ENCODE peak calls at places on chromosomes 3 and 15, in ten cellular contexts. One of them, this sample, is unnamed.

GRCh38 chr3:190696777-190697501 is 165.6 kb downstream of the GMNC start:
- DNase-seq in cardiac muscle cell: peak
- DNase-seq in sigmoid colon: no peak
- DNase-seq in pancreas: no peak
- DNase-seq in AG09309: no peak
- DNase-seq in OCI-LY7: peak
- DNase-seq in endodermal cell: no peak
- DNase-seq in GM10248: no peak
- DNase-seq in neural crest cell: peak
- DNase-seq in brain microvascular endothelial cell: no peak
- DNase-seq in this sample: no peak

GRCh38 chr15:71810256-71811035 is at the start of gene NR2E3:
- DNase-seq in cardiac muscle cell: no peak
- DNase-seq in sigmoid colon: no peak
- DNase-seq in pancreas: no peak
- DNase-seq in AG09309: no peak
- DNase-seq in OCI-LY7: no peak
- DNase-seq in endodermal cell: peak
- DNase-seq in GM10248: peak
- DNase-seq in neural crest cell: no peak
- DNase-seq in brain microvascular endothelial cell: no peak
- DNase-seq in this sample: no peak

GRCh38 chr3:12553921-12554391 is 2.9 kb upstream of the MKRN2 start:
- DNase-seq in cardiac muscle cell: no peak
- DNase-seq in sigmoid colon: no peak
- DNase-seq in pancreas: peak
- DNase-seq in AG09309: no peak
- DNase-seq in OCI-LY7: peak
- DNase-seq in endodermal cell: peak
- DNase-seq in GM10248: no peak
- DNase-seq in neural crest cell: no peak
- DNase-seq in brain microvascular endothelial cell: no peak
- DNase-seq in this sample: peak

GRCh38 chr3:135981701-135982403 is 16.3 kb downstream of the PPP2R3A start:
- DNase-seq in cardiac muscle cell: no peak
- DNase-seq in sigmoid colon: no peak
- DNase-seq in pancreas: no peak
- DNase-seq in AG09309: no peak
- DNase-seq in OCI-LY7: no peak
- DNase-seq in endodermal cell: no peak
- DNase-seq in GM10248: no peak
- DNase-seq in neural crest cell: no peak
- DNase-seq in brain microvascular endothelial cell: no peak
- DNase-seq in this sample: no peak

GRCh38 chr15:99565031-99565280 is 828 bp upstream of the MEF2A start:
- DNase-seq in cardiac muscle cell: no peak
- DNase-seq in sigmoid colon: no peak
- DNase-seq in pancreas: no peak
- DNase-seq in AG09309: no peak
- DNase-seq in OCI-LY7: no peak
- DNase-seq in endodermal cell: peak
- DNase-seq in GM10248: no peak
- DNase-seq in neural crest cell: no peak
- DNase-seq in brain microvascular endothelial cell: no peak
- DNase-seq in this sample: no peak

GRCh38 chr15:85800460-85801123 is 5.9 kb upstream of the KLHL25 start:
- DNase-seq in cardiac muscle cell: no peak
- DNase-seq in sigmoid colon: peak
- DNase-seq in pancreas: peak
- DNase-seq in AG09309: peak
- DNase-seq in OCI-LY7: peak
- DNase-seq in endodermal cell: peak
- DNase-seq in GM10248: no peak
- DNase-seq in neural crest cell: no peak
- DNase-seq in brain microvascular endothelial cell: peak
- DNase-seq in this sample: no peak

GRCh38 chr3:8975081-8976020 is 12.1 kb upstream of the RAD18 start:
- DNase-seq in cardiac muscle cell: no peak
- DNase-seq in sigmoid colon: no peak
- DNase-seq in pancreas: no peak
- DNase-seq in AG09309: no peak
- DNase-seq in OCI-LY7: no peak
- DNase-seq in endodermal cell: no peak
- DNase-seq in GM10248: no peak
- DNase-seq in neural crest cell: no peak
- DNase-seq in brain microvascular endothelial cell: no peak
- DNase-seq in this sample: no peak

GRCh38 chr3:33006081-33006480 is 54.6 kb downstream of the CCR4 start:
- DNase-seq in cardiac muscle cell: peak
- DNase-seq in sigmoid colon: no peak
- DNase-seq in pancreas: no peak
- DNase-seq in AG09309: no peak
- DNase-seq in OCI-LY7: no peak
- DNase-seq in endodermal cell: peak
- DNase-seq in GM10248: no peak
- DNase-seq in neural crest cell: no peak
- DNase-seq in brain microvascular endothelial cell: no peak
- DNase-seq in this sample: peak

GRCh38 chr3:33900809-33901505 is 102.5 kb downstream of the PDCD6IP start:
- DNase-seq in cardiac muscle cell: no peak
- DNase-seq in sigmoid colon: no peak
- DNase-seq in pancreas: no peak
- DNase-seq in AG09309: no peak
- DNase-seq in OCI-LY7: no peak
- DNase-seq in endodermal cell: no peak
- DNase-seq in GM10248: no peak
- DNase-seq in neural crest cell: no peak
- DNase-seq in brain microvascular endothelial cell: no peak
- DNase-seq in this sample: no peak

GRCh38 chr15:66323312-66323928 is 30.1 kb downstream of the DIS3L start:
- DNase-seq in cardiac muscle cell: peak
- DNase-seq in sigmoid colon: peak
- DNase-seq in pancreas: no peak
- DNase-seq in AG09309: no peak
- DNase-seq in OCI-LY7: no peak
- DNase-seq in endodermal cell: no peak
- DNase-seq in GM10248: no peak
- DNase-seq in neural crest cell: no peak
- DNase-seq in brain microvascular endothelial cell: no peak
- DNase-seq in this sample: no peak

GRCh38 chr15:101692799-101693198 is 31.5 kb downstream of the TARS3 start:
- DNase-seq in cardiac muscle cell: no peak
- DNase-seq in sigmoid colon: no peak
- DNase-seq in pancreas: no peak
- DNase-seq in AG09309: no peak
- DNase-seq in OCI-LY7: no peak
- DNase-seq in endodermal cell: no peak
- DNase-seq in GM10248: no peak
- DNase-seq in neural crest cell: no peak
- DNase-seq in brain microvascular endothelial cell: no peak
- DNase-seq in this sample: no peak

GRCh38 chr3:178901204-178901603 is 170.4 kb downstream of the ZMAT3 start:
- DNase-seq in cardiac muscle cell: no peak
- DNase-seq in sigmoid colon: no peak
- DNase-seq in pancreas: no peak
- DNase-seq in AG09309: no peak
- DNase-seq in OCI-LY7: no peak
- DNase-seq in endodermal cell: no peak
- DNase-seq in GM10248: no peak
- DNase-seq in neural crest cell: no peak
- DNase-seq in brain microvascular endothelial cell: no peak
- DNase-seq in this sample: no peak

GRCh38 chr3:32297366-32297765 is 58.9 kb downstream of the CMTM8 start:
- DNase-seq in cardiac muscle cell: no peak
- DNase-seq in sigmoid colon: no peak
- DNase-seq in pancreas: no peak
- DNase-seq in AG09309: no peak
- DNase-seq in OCI-LY7: no peak
- DNase-seq in endodermal cell: no peak
- DNase-seq in GM10248: no peak
- DNase-seq in neural crest cell: no peak
- DNase-seq in brain microvascular endothelial cell: no peak
- DNase-seq in this sample: no peak

GRCh38 chr3:193134895-193135294 is 106.1 kb upstream of the PLAAT1 start:
- DNase-seq in cardiac muscle cell: no peak
- DNase-seq in sigmoid colon: no peak
- DNase-seq in pancreas: no peak
- DNase-seq in AG09309: peak
- DNase-seq in OCI-LY7: no peak
- DNase-seq in endodermal cell: no peak
- DNase-seq in GM10248: no peak
- DNase-seq in neural crest cell: no peak
- DNase-seq in brain microvascular endothelial cell: peak
- DNase-seq in this sample: no peak

GRCh38 chr3:17156864-17157263 is 272.1 kb downstream of the PLCL2 start:
- DNase-seq in cardiac muscle cell: no peak
- DNase-seq in sigmoid colon: no peak
- DNase-seq in pancreas: no peak
- DNase-seq in AG09309: no peak
- DNase-seq in OCI-LY7: no peak
- DNase-seq in endodermal cell: no peak
- DNase-seq in GM10248: no peak
- DNase-seq in neural crest cell: no peak
- DNase-seq in brain microvascular endothelial cell: no peak
- DNase-seq in this sample: no peak

GRCh38 chr3:63774776-63775175 is 44.3 kb upstream of the C3orf49 start:
- DNase-seq in cardiac muscle cell: no peak
- DNase-seq in sigmoid colon: no peak
- DNase-seq in pancreas: no peak
- DNase-seq in AG09309: no peak
- DNase-seq in OCI-LY7: no peak
- DNase-seq in endodermal cell: no peak
- DNase-seq in GM10248: no peak
- DNase-seq in neural crest cell: no peak
- DNase-seq in brain microvascular endothelial cell: no peak
- DNase-seq in this sample: no peak

GRCh38 chr3:115475178-115476041 is 147.9 kb upstream of the GAP43 start:
- DNase-seq in cardiac muscle cell: peak
- DNase-seq in sigmoid colon: no peak
- DNase-seq in pancreas: no peak
- DNase-seq in AG09309: no peak
- DNase-seq in OCI-LY7: no peak
- DNase-seq in endodermal cell: no peak
- DNase-seq in GM10248: no peak
- DNase-seq in neural crest cell: no peak
- DNase-seq in brain microvascular endothelial cell: no peak
- DNase-seq in this sample: no peak

GRCh38 chr3:129432671-129433070 is 4.2 kb upstream of the EFCAB12 start:
- DNase-seq in cardiac muscle cell: no peak
- DNase-seq in sigmoid colon: no peak
- DNase-seq in pancreas: no peak
- DNase-seq in AG09309: no peak
- DNase-seq in OCI-LY7: no peak
- DNase-seq in endodermal cell: no peak
- DNase-seq in GM10248: no peak
- DNase-seq in neural crest cell: no peak
- DNase-seq in brain microvascular endothelial cell: no peak
- DNase-seq in this sample: no peak

GRCh38 chr15:22887157-22887951 is 48.9 kb downstream of the NIPA2 start:
- DNase-seq in cardiac muscle cell: no peak
- DNase-seq in sigmoid colon: no peak
- DNase-seq in pancreas: no peak
- DNase-seq in AG09309: peak
- DNase-seq in OCI-LY7: no peak
- DNase-seq in endodermal cell: no peak
- DNase-seq in GM10248: no peak
- DNase-seq in neural crest cell: no peak
- DNase-seq in brain microvascular endothelial cell: peak
- DNase-seq in this sample: peak

GRCh38 chr3:147157629-147158028 is 248.7 kb downstream of the ZIC4 start:
- DNase-seq in cardiac muscle cell: no peak
- DNase-seq in sigmoid colon: no peak
- DNase-seq in pancreas: no peak
- DNase-seq in AG09309: peak
- DNase-seq in OCI-LY7: no peak
- DNase-seq in endodermal cell: no peak
- DNase-seq in GM10248: no peak
- DNase-seq in neural crest cell: no peak
- DNase-seq in brain microvascular endothelial cell: no peak
- DNase-seq in this sample: no peak

GRCh38 chr15:85689729-85690128 is 105.0 kb downstream of the KLHL25 start:
- DNase-seq in cardiac muscle cell: no peak
- DNase-seq in sigmoid colon: no peak
- DNase-seq in pancreas: no peak
- DNase-seq in AG09309: no peak
- DNase-seq in OCI-LY7: peak
- DNase-seq in endodermal cell: peak
- DNase-seq in GM10248: peak
- DNase-seq in neural crest cell: peak
- DNase-seq in brain microvascular endothelial cell: peak
- DNase-seq in this sample: no peak

GRCh38 chr15:88624156-88624970 is 3.2 kb downstream of the AEN start:
- DNase-seq in cardiac muscle cell: peak
- DNase-seq in sigmoid colon: peak
- DNase-seq in pancreas: peak
- DNase-seq in AG09309: no peak
- DNase-seq in OCI-LY7: peak
- DNase-seq in endodermal cell: no peak
- DNase-seq in GM10248: peak
- DNase-seq in neural crest cell: no peak
- DNase-seq in brain microvascular endothelial cell: no peak
- DNase-seq in this sample: no peak
- TF ChIP-seq CTCF in cardiac muscle cell: peak
- TF ChIP-seq CTCF in sigmoid colon: peak
- TF ChIP-seq CTCF in pancreas: no peak
- TF ChIP-seq CTCF in AG09309: peak
- TF ChIP-seq CTCF in OCI-LY7: peak
- TF ChIP-seq CTCF in endodermal cell: peak
- TF ChIP-seq CTCF in GM10248: peak
- TF ChIP-seq CTCF in neural crest cell: peak
- TF ChIP-seq CTCF in brain microvascular endothelial cell: peak
- TF ChIP-seq CTCF in this sample: peak

GRCh38 chr15:69296606-69297005 is 2.1 kb upstream of the PAQR5 start:
- DNase-seq in cardiac muscle cell: no peak
- DNase-seq in sigmoid colon: no peak
- DNase-seq in pancreas: peak
- DNase-seq in AG09309: no peak
- DNase-seq in OCI-LY7: no peak
- DNase-seq in endodermal cell: no peak
- DNase-seq in GM10248: no peak
- DNase-seq in neural crest cell: no peak
- DNase-seq in brain microvascular endothelial cell: no peak
- DNase-seq in this sample: no peak
- TF ChIP-seq CTCF in cardiac muscle cell: no peak
- TF ChIP-seq CTCF in sigmoid colon: no peak
- TF ChIP-seq CTCF in pancreas: no peak
- TF ChIP-seq CTCF in AG09309: no peak
- TF ChIP-seq CTCF in OCI-LY7: no peak
- TF ChIP-seq CTCF in endodermal cell: no peak
- TF ChIP-seq CTCF in GM10248: no peak
- TF ChIP-seq CTCF in neural crest cell: no peak
- TF ChIP-seq CTCF in brain microvascular endothelial cell: no peak
- TF ChIP-seq CTCF in this sample: no peak

GRCh38 chr3:127822836-127823589 is 698 bp upstream of the MGLL start:
- DNase-seq in cardiac muscle cell: peak
- DNase-seq in sigmoid colon: peak
- DNase-seq in pancreas: peak
- DNase-seq in AG09309: no peak
- DNase-seq in OCI-LY7: no peak
- DNase-seq in endodermal cell: peak
- DNase-seq in GM10248: peak
- DNase-seq in neural crest cell: no peak
- DNase-seq in brain microvascular endothelial cell: no peak
- DNase-seq in this sample: peak
- TF ChIP-seq CTCF in cardiac muscle cell: no peak
- TF ChIP-seq CTCF in sigmoid colon: peak
- TF ChIP-seq CTCF in pancreas: no peak
- TF ChIP-seq CTCF in AG09309: peak
- TF ChIP-seq CTCF in OCI-LY7: no peak
- TF ChIP-seq CTCF in endodermal cell: no peak
- TF ChIP-seq CTCF in GM10248: peak
- TF ChIP-seq CTCF in neural crest cell: no peak
- TF ChIP-seq CTCF in brain microvascular endothelial cell: no peak
- TF ChIP-seq CTCF in this sample: no peak

GRCh38 chr3:109903100-109903499 is 565.8 kb upstream of the DPPA4 start:
- DNase-seq in cardiac muscle cell: peak
- DNase-seq in sigmoid colon: no peak
- DNase-seq in pancreas: no peak
- DNase-seq in AG09309: no peak
- DNase-seq in OCI-LY7: no peak
- DNase-seq in endodermal cell: no peak
- DNase-seq in GM10248: no peak
- DNase-seq in neural crest cell: no peak
- DNase-seq in brain microvascular endothelial cell: no peak
- DNase-seq in this sample: no peak
- TF ChIP-seq CTCF in cardiac muscle cell: no peak
- TF ChIP-seq CTCF in sigmoid colon: no peak
- TF ChIP-seq CTCF in pancreas: no peak
- TF ChIP-seq CTCF in AG09309: peak
- TF ChIP-seq CTCF in OCI-LY7: no peak
- TF ChIP-seq CTCF in endodermal cell: peak
- TF ChIP-seq CTCF in GM10248: no peak
- TF ChIP-seq CTCF in neural crest cell: no peak
- TF ChIP-seq CTCF in brain microvascular endothelial cell: peak
- TF ChIP-seq CTCF in this sample: no peak

This sample was measured in glutamatergic neuron.